ENCODE peak calls at places on chromosomes 16 and 17, in four cellular contexts. Q is HCEC 1CT; X is kidney glomerular epithelial cell; F is stimulated activated CD8-positive, alpha-beta memory T cell treated with anti-CD3 and anti-CD28 coated beads, Interleukin-15, amount 100 ng/mL, for 24 hours. Y is an unnamed sample.

GRCh38 chr17:6070280-6070894 is at the start of gene WSCD1:
- DNase-seq in X (no peak), Q (no peak), F (no peak), Y (no peak)

GRCh38 chr17:43791589-43791988 is 11.4 kb downstream of the CFAP97D1 start:
- DNase-seq in Q (peak), F (no peak), X (peak), Y (no peak)

GRCh38 chr16:17330019-17330570 is 140.7 kb downstream of the XYLT1 start:
- DNase-seq in X (no peak), Q (no peak), F (no peak), Y (no peak)

GRCh38 chr16:21568502-21569189 is 30.7 kb upstream of the METTL9 start:
- DNase-seq in Q (no peak), F (no peak), X (no peak), Y (no peak)

GRCh38 chr17:78391843-78392242 is 13.4 kb downstream of the PGS1 start:
- DNase-seq in X (peak), F (no peak), Q (peak), Y (no peak)

GRCh38 chr16:52677487-52677886 is 130.5 kb upstream of the TOX3 start:
- DNase-seq in F (no peak), Q (no peak), X (no peak), Y (no peak)

GRCh38 chr17:1929896-1930750 is 95.0 kb downstream of the RTN4RL1 start:
- DNase-seq in X (no peak), F (no peak), Q (no peak), Y (no peak)

GRCh38 chr17:50361561-50362480 is 11.2 kb downstream of the MRPL27 start:
- DNase-seq in X (peak), F (no peak), Q (peak), Y (peak)

GRCh38 chr17:79648181-79648831 is 37.5 kb upstream of the RBFOX3 start:
- DNase-seq in F (no peak), X (no peak), Q (no peak), Y (no peak)

GRCh38 chr17:68296217-68297140 is 5.2 kb downstream of the ARSG start:
- DNase-seq in X (no peak), F (no peak), Q (no peak), Y (no peak)

GRCh38 chr16:87538594-87538993 is 45.8 kb upstream of the ZCCHC14 start:
- DNase-seq in F (no peak), Q (no peak), X (no peak), Y (peak)

GRCh38 chr17:82399030-82399429 is 19.1 kb upstream of the HEXD start:
- DNase-seq in Q (peak), X (no peak), F (no peak), Y (peak)

GRCh38 chr16:4696905-4697866 is 3.8 kb downstream of the NUDT16L1 start:
- DNase-seq in X (no peak), F (no peak), Q (no peak), Y (no peak)

GRCh38 chr16:678858-679807 is 1.1 kb upstream of the STUB1 start:
- DNase-seq in Q (no peak), X (peak), F (no peak), Y (no peak)

GRCh38 chr17:74430706-74431567 is 951 bp upstream of the GPRC5C start:
- DNase-seq in F (no peak), X (peak), Q (no peak), Y (peak)

GRCh38 chr16:4754865-4755264 is 12.1 kb downstream of the ZNF500 start:
- DNase-seq in X (no peak), Q (no peak), F (no peak), Y (no peak)

GRCh38 chr17:40460585-40460975 is 17.3 kb downstream of the IGFBP4 start:
- DNase-seq in X (no peak), Q (no peak), F (no peak), Y (no peak)

GRCh38 chr16:81586421-81586820 is 141.8 kb downstream of the CMIP start:
- DNase-seq in X (no peak), Q (peak), F (no peak), Y (no peak)

GRCh38 chr17:30117548-30118155 is 1.0 kb downstream of the NSRP1 start:
- DNase-seq in Q (no peak), X (no peak), F (no peak), Y (no peak)

GRCh38 chr17:880074-880870 is 98.1 kb downstream of the MRM3 start:
- DNase-seq in X (peak), F (no peak), Q (no peak), Y (no peak)

GRCh38 chr16:55146939-55147338 is 177.1 kb upstream of the IRX6 start:
- DNase-seq in X (no peak), Q (no peak), F (no peak), Y (no peak)

GRCh38 chr16:28609631-28610594 is at the start of gene SULT1A1:
- DNase-seq in Q (no peak), X (peak), F (no peak), Y (no peak)

GRCh38 chr16:85415196-85415988 is 197.7 kb upstream of the GSE1 start:
- DNase-seq in Q (no peak), X (no peak), F (no peak), Y (no peak)

GRCh38 chr17:76492250-76492988 is 8.8 kb downstream of the RHBDF2 start:
- DNase-seq in X (no peak), F (no peak), Q (no peak), Y (no peak)

GRCh38 chr16:73059779-73060178 is 11.9 kb upstream of the ZFHX3 start:
- DNase-seq in F (no peak), X (no peak), Q (no peak), Y (no peak)

GRCh38 chr16:50371936-50372595 is 3.3 kb upstream of the BRD7 start:
- DNase-seq in F (no peak), X (no peak), Q (no peak), Y (no peak)

GRCh38 chr16:66391726-66392670 is 25.5 kb downstream of the CDH5 start:
- DNase-seq in Q (no peak), X (no peak), F (no peak), Y (no peak)

GRCh38 chr17:17175340-17175739 is 30.8 kb downstream of the PLD6 start:
- DNase-seq in Q (no peak), F (no peak), X (no peak), Y (no peak)

GRCh38 chr17:74759941-74760340 is 11.5 kb downstream of the NHERF1 start:
- DNase-seq in F (no peak), X (no peak), Q (no peak), Y (no peak)

GRCh38 chr16:24070851-24071250 is 185.3 kb upstream of the CACNG3 start:
- DNase-seq in X (no peak), F (no peak), Q (no peak), Y (no peak)

GRCh38 chr17:77546772-77547201 is 406.0 kb downstream of the SEC14L1 start:
- DNase-seq in X (no peak), F (no peak), Q (no peak), Y (no peak)

GRCh38 chr17:9166678-9167077 is 145.4 kb downstream of the NTN1 start:
- DNase-seq in Q (no peak), X (no peak), F (no peak), Y (no peak)

GRCh38 chr17:64402469-64402868 is 11.8 kb upstream of the PECAM1 start:
- DNase-seq in Q (no peak), X (no peak), F (no peak), Y (no peak)

GRCh38 chr17:81291662-81292061 is 3.4 kb downstream of the SLC38A10 start:
- DNase-seq in X (peak), F (peak), Q (peak), Y (no peak)

GRCh38 chr17:62987136-62987535 is 21.1 kb downstream of the TANC2 start:
- DNase-seq in X (no peak), F (no peak), Q (no peak), Y (no peak)

GRCh38 chr16:66248096-66248495 is 118.4 kb upstream of the CDH5 start:
- DNase-seq in Q (no peak), X (no peak), F (no peak), Y (no peak)

GRCh38 chr17:82241183-82241925 is 12.5 kb downstream of the SLC16A3 start:
- DNase-seq in F (no peak), X (peak), Q (peak), Y (no peak)

GRCh38 chr17:27920569-27920968 is 27.4 kb upstream of the LYRM9 start:
- DNase-seq in Q (no peak), F (no peak), X (no peak), Y (no peak)

GRCh38 chr17:19370493-19370960 is 7.8 kb upstream of the MAPK7 start:
- DNase-seq in F (no peak), X (no peak), Q (no peak), Y (no peak)